ENCODE peak calls at places on chromosomes 2 and 18, in four cellular contexts. D is HepG2, H is K562, M is GM12878. L is an unnamed sample.

GRCh38 chr2:158153270-158154015 is 51.8 kb downstream of the UPP2 start:
- DNase-seq in D (no peak), H (no peak), M (no peak), L (no peak)

GRCh38 chr2:213238753-213239591 is 45.3 kb upstream of the SPAG16 start:
- DNase-seq in D (peak), H (no peak), M (no peak), L (no peak)

GRCh38 chr18:9343577-9343976 is 9.0 kb downstream of the TWSG1 start:
- DNase-seq in D (no peak), H (no peak), M (no peak), L (no peak)

GRCh38 chr2:140659293-140659692 is 1471.5 kb downstream of the LRP1B start:
- DNase-seq in D (no peak), H (no peak), M (no peak), L (no peak)

GRCh38 chr2:216188956-216189355 is 79.8 kb downstream of the XRCC5 start:
- DNase-seq in D (no peak), H (no peak), M (no peak), L (no peak)

GRCh38 chr2:27573452-27573851 is 9.4 kb upstream of the ZNF512 start:
- DNase-seq in D (no peak), H (no peak), M (no peak), L (no peak)

GRCh38 chr2:200700856-200701255 is 110.9 kb upstream of the BZW1 start:
- DNase-seq in D (no peak), H (no peak), M (no peak), L (no peak)

GRCh38 chr2:47031909-47032668 is 116.5 kb upstream of the MCFD2 start:
- DNase-seq in D (no peak), H (no peak), M (no peak), L (no peak)

GRCh38 chr18:9804517-9805104 is 81.2 kb upstream of the TXNDC2 start:
- DNase-seq in D (no peak), H (no peak), M (no peak), L (no peak)

GRCh38 chr2:45748239-45748638 is 96.8 kb downstream of the PRKCE start:
- DNase-seq in D (no peak), H (no peak), M (no peak), L (no peak)

GRCh38 chr18:45625596-45625995 is 10.3 kb downstream of the SLC14A2 start:
- DNase-seq in D (no peak), H (no peak), M (no peak), L (no peak)

GRCh38 chr2:214740867-214741266 is 68.6 kb downstream of the BARD1 start:
- DNase-seq in D (no peak), H (no peak), M (no peak), L (no peak)

GRCh38 chr18:8860845-8861642 is 155.7 kb downstream of the MTCL1 start:
- DNase-seq in D (no peak), H (no peak), M (no peak), L (no peak)

GRCh38 chr2:83386559-83386958 is 1072.5 kb downstream of the SUCLG1 start:
- DNase-seq in D (no peak), H (no peak), M (no peak), L (no peak)

GRCh38 chr2:133760366-133760765 is 192.1 kb upstream of the NCKAP5 start:
- DNase-seq in D (no peak), H (no peak), M (no peak), L (no peak)

GRCh38 chr18:9117980-9118841 is 15.7 kb downstream of the NDUFV2 start:
- DNase-seq in D (no peak), H (no peak), M (no peak), L (no peak)

GRCh38 chr2:68559692-68560091 is 83.7 kb upstream of the PROKR1 start:
- DNase-seq in D (no peak), H (no peak), M (no peak), L (no peak)

GRCh38 chr2:195639959-195640358 is 17.1 kb upstream of the SLC39A10 start:
- DNase-seq in D (no peak), H (no peak), M (no peak), L (no peak)

GRCh38 chr2:156465573-156465972 is 29.4 kb downstream of the GPD2 start:
- DNase-seq in D (no peak), H (no peak), M (no peak), L (no peak)

GRCh38 chr18:77608807-77609206 is 359.2 kb downstream of the GALR1 start:
- DNase-seq in D (no peak), H (no peak), M (no peak), L (no peak)

GRCh38 chr18:53191634-53192033 is 851.6 kb downstream of the DCC start:
- DNase-seq in D (no peak), H (no peak), M (no peak), L (no peak)

GRCh38 chr2:110114801-110115200 is 821 bp downstream of the MALL start:
- DNase-seq in D (no peak), H (no peak), M (no peak), L (no peak)

GRCh38 chr2:10079931-10080535 is at the start of gene CYS1:
- DNase-seq in D (no peak), H (peak), M (no peak), L (no peak)

GRCh38 chr2:12440731-12441130 is 276.0 kb upstream of the TRIB2 start:
- DNase-seq in D (no peak), H (no peak), M (no peak), L (no peak)

GRCh38 chr2:180276733-180277132 is 269.6 kb upstream of the CWC22 start:
- DNase-seq in D (no peak), H (no peak), M (no peak), L (no peak)

GRCh38 chr2:137857871-137858270 is 106.4 kb upstream of the HNMT start:
- DNase-seq in D (no peak), H (no peak), M (no peak), L (no peak)

GRCh38 chr2:85744771-85745601 is 8.8 kb upstream of the ATOH8 start:
- DNase-seq in D (no peak), H (no peak), M (no peak), L (no peak)

GRCh38 chr18:79200546-79201268 is 131.5 kb downstream of the ATP9B start:
- DNase-seq in D (no peak), H (no peak), M (no peak), L (peak)

GRCh38 chr2:211793783-211794182 is 744.8 kb downstream of the ERBB4 start:
- DNase-seq in D (no peak), H (no peak), M (no peak), L (no peak)
- H2AFZ ChIP-seq in D (no peak), H (no peak), M (no peak), L (no peak)

GRCh38 chr2:159209341-159210306 is 76.9 kb downstream of the WDSUB1 start:
- DNase-seq in D (no peak), H (no peak), M (peak), L (no peak)
- TF ChIP-seq HDAC2 in D (no peak), H (no peak), M (no peak), L (no peak)

GRCh38 chr2:128318776-128319456 is at the start of gene HS6ST1:
- DNase-seq in D (peak), H (peak), M (no peak), L (no peak)
- H2AFZ ChIP-seq in D (no peak), H (peak), M (peak), L (no peak)

GRCh38 chr2:227614740-227615139 is at the start of gene SCYGR3:
- DNase-seq in D (no peak), H (no peak), M (no peak), L (no peak)

GRCh38 chr2:227613272-227613660 is 1.4 kb downstream of the SCYGR3 start:
- DNase-seq in D (no peak), H (no peak), M (no peak), L (no peak)

GRCh38 chr2:227615181-227615580 is 541 bp upstream of the SCYGR3 start:
- DNase-seq in D (peak), H (no peak), M (no peak), L (no peak)

GRCh38 chr2:227614246-227614645 is 394 bp downstream of the SCYGR3 start:
- DNase-seq in D (no peak), H (no peak), M (no peak), L (no peak)

GRCh38 chr2:227612546-227613271 is 1.9 kb downstream of the SCYGR3 start:
- DNase-seq in D (no peak), H (no peak), M (no peak), L (no peak)
- TF ChIP-seq HDAC2 in D (no peak), H (no peak), M (no peak), L (no peak)

GRCh38 chr2:107305966-107306365 is 420.0 kb upstream of the ST6GAL2 start:
- DNase-seq in D (no peak), H (no peak), M (no peak), L (no peak)

GRCh38 chr2:107303964-107304363 is 418.0 kb upstream of the ST6GAL2 start:
- DNase-seq in D (no peak), H (no peak), M (no peak), L (no peak)
- H2AFZ ChIP-seq in D (no peak), H (no peak), M (no peak), L (no peak)

GRCh38 chr18:29305516-29305915 is 1128.6 kb upstream of the CDH2 start:
- DNase-seq in D (no peak), H (no peak), M (no peak), L (no peak)
- TF ChIP-seq HDAC2 in D (no peak), H (no peak), M (no peak), L (no peak)

GRCh38 chr2:162317910-162318279 is 589 bp downstream of the IFIH1 start:
- DNase-seq in D (no peak), H (peak), M (no peak), L (no peak)
- H2AFZ ChIP-seq in D (peak), H (peak), M (peak), L (peak)

GRCh38 chr2:237977380-237977779 is 10.6 kb downstream of the UBE2F start:
- DNase-seq in D (no peak), H (no peak), M (no peak), L (no peak)
- TF ChIP-seq HDAC2 in D (no peak), H (no peak), M (no peak), L (no peak)

GRCh38 chr2:225223301-225223700 is 176.2 kb upstream of the NYAP2 start:
- DNase-seq in D (no peak), H (no peak), M (no peak), L (no peak)

GRCh38 chr2:225226441-225226840 is 173.1 kb upstream of the NYAP2 start:
- DNase-seq in D (no peak), H (no peak), M (no peak), L (no peak)
- H2AFZ ChIP-seq in D (no peak), H (peak), M (no peak), L (no peak)

GRCh38 chr2:98269274-98269673 is 77.0 kb upstream of the CNGA3 start:
- DNase-seq in D (peak), H (peak), M (no peak), L (no peak)
- TF ChIP-seq HDAC2 in D (no peak), H (no peak), M (no peak), L (no peak)

L was measured in H1.